ENCODE peak calls at places on chromosomes 3 and 15, in five cellular contexts. I, Z, S, D and K are unnamed samples.
A peak's percentile ranks its signal among the peaks of the same experiment; 100 is the strongest.

GRCh38 chr3:184175981-184176376 is 1.3 kb downstream of the AP2M1 start:
- DNase-seq in S (no peak), I (no peak), D (no peak), Z (no peak), K (no peak)

GRCh38 chr3:72285483-72285882 is 500.5 kb upstream of the PROK2 start:
- DNase-seq in S (no peak), Z (no peak), I (no peak), D (no peak), K (no peak)

GRCh38 chr3:17290894-17291293 is 406.1 kb downstream of the PLCL2 start:
- DNase-seq in D (no peak), S (no peak), I (peak; percentile 9), Z (no peak), K (no peak)

GRCh38 chr15:75348034-75348562 is 1.3 kb downstream of the NEIL1 start:
- DNase-seq in I (no peak), Z (no peak), S (no peak), D (no peak), K (no peak)

GRCh38 chr15:69758810-69759410 is 306.3 kb downstream of the RPLP1 start:
- DNase-seq in Z (peak; percentile 87), S (peak; percentile 74), I (peak; percentile 20), D (no peak), K (peak; percentile 85)

GRCh38 chr3:36804295-36805055 is 40.1 kb upstream of the DCLK3 start:
- DNase-seq in I (no peak), D (no peak), S (no peak), Z (no peak), K (no peak)

GRCh38 chr15:33425149-33425548 is 114.4 kb downstream of the RYR3 start:
- DNase-seq in I (peak; percentile 3), Z (no peak), D (no peak), S (no peak), K (no peak)

GRCh38 chr3:51985063-51985462 is 1.7 kb downstream of the ACY1 start:
- DNase-seq in Z (no peak), I (no peak), D (no peak), S (no peak), K (no peak)

GRCh38 chr3:54853573-54854404 is 74.1 kb downstream of the LRTM1 start:
- DNase-seq in Z (no peak), D (peak; percentile 18), S (peak; percentile 22), I (peak; percentile 70), K (no peak)

GRCh38 chr15:52481915-52482314 is 46.8 kb downstream of the MYO5A start:
- DNase-seq in S (no peak), I (peak; percentile 63), Z (peak; percentile 21), D (no peak), K (peak; percentile 60)

GRCh38 chr15:53506370-53506769 is 253.1 kb downstream of the WDR72 start:
- DNase-seq in S (no peak), Z (no peak), D (peak; percentile 7), I (no peak), K (no peak)

GRCh38 chr3:152355744-152356665 is 87.3 kb downstream of the MBNL1 start:
- DNase-seq in Z (no peak), S (no peak), I (peak; percentile 48), D (no peak), K (no peak)

GRCh38 chr15:74892313-74892712 is 2.5 kb downstream of the MPI start:
- DNase-seq in D (no peak), S (no peak), Z (no peak), I (no peak), K (no peak)

GRCh38 chr3:57094606-57095005 is 34.1 kb downstream of the SPATA12 start:
- DNase-seq in D (no peak), I (peak; percentile 72), Z (no peak), S (no peak), K (no peak)

GRCh38 chr3:29183346-29184087 is 97.4 kb upstream of the RBMS3 start:
- DNase-seq in I (peak; percentile 66), D (no peak), Z (no peak), S (no peak), K (no peak)

GRCh38 chr3:54983266-54983910 is 55.5 kb upstream of the LRTM1 start:
- DNase-seq in S (no peak), D (no peak), Z (no peak), I (no peak), K (no peak)

GRCh38 chr3:171257251-171258179 is 202.7 kb downstream of the TNIK start:
- DNase-seq in D (no peak), S (no peak), Z (no peak), I (no peak), K (no peak)